ENCODE peak calls at places on chromosomes 1 and 21, in seven cellular contexts. D, O, Z, I, M, T and E are unnamed samples.

GRCh38 chr1:20349561-20349960 is 58.9 kb downstream of the VWA5B1 start:
- DNase-seq in D (no peak), O (no peak), Z (no peak), I (no peak), M (no peak), T (no peak), E (no peak)

GRCh38 chr21:36661511-36662309 is 37.2 kb upstream of the SIM2 start:
- DNase-seq in D (peak; percentile 43), O (no peak), Z (peak; percentile 48), I (peak; percentile 66), M (peak; percentile 65), T (peak; percentile 45), E (peak; percentile 51)

GRCh38 chr1:52741259-52741658 is 15.0 kb downstream of the ZYG11B start:
- DNase-seq in D (no peak), O (no peak), Z (no peak), I (no peak), M (no peak), T (no peak), E (no peak)

GRCh38 chr1:216883518-216883917 is 160.3 kb upstream of the ESRRG start:
- DNase-seq in D (no peak), O (no peak), Z (no peak), I (no peak), M (no peak), T (no peak), E (no peak)

GRCh38 chr1:193707271-193708015 is 521.0 kb upstream of the B3GALT2 start:
- DNase-seq in D (no peak), O (no peak), Z (peak; percentile 73), I (peak; percentile 65), M (peak; percentile 69), T (peak; percentile 23), E (no peak)

GRCh38 chr21:26966360-26966977 is 419 bp downstream of the ADAMTS5 start:
- DNase-seq in D (no peak), O (no peak), Z (no peak), I (peak; percentile 92), M (no peak), T (no peak), E (peak; percentile 79)

GRCh38 chr1:206708882-206709281 is 24.2 kb downstream of the MAPKAPK2 start:
- DNase-seq in D (no peak), O (no peak), Z (peak; percentile 75), I (no peak), M (no peak), T (no peak), E (no peak)

GRCh38 chr1:53362851-53363642 is 35.2 kb upstream of the LRP8 start:
- DNase-seq in D (no peak), O (peak; percentile 12), Z (no peak), I (no peak), M (no peak), T (no peak), E (no peak)

GRCh38 chr1:47578026-47578861 is 140.4 kb downstream of the FOXD2 start:
- DNase-seq in D (no peak), O (no peak), Z (no peak), I (peak; percentile 96), M (peak; percentile 14), T (peak; percentile 24), E (no peak)

GRCh38 chr1:228101614-228101993 is 1.5 kb downstream of the C1orf35 start:
- DNase-seq in D (no peak), O (no peak), Z (peak; percentile 30), I (no peak), M (no peak), T (no peak), E (no peak)